ENCODE peak calls at places on chromosomes 11 and 22, in seven cellular contexts. Y, N, H, B, C, J and E are unnamed samples.

GRCh38 chr11:131481317-131481716 is 110.9 kb downstream of the NTM start:
- DNase-seq in Y (no peak), N (no peak), H (no peak), B (no peak), C (no peak), J (no peak), E (no peak)

GRCh38 chr11:102592634-102593581 is 32.2 kb downstream of the MMP20 start:
- DNase-seq in Y (no peak), N (no peak), H (peak), B (no peak), C (peak), J (no peak), E (no peak)

GRCh38 chr11:69903206-69903605 is 84.0 kb upstream of the FGF3 start:
- DNase-seq in Y (no peak), N (no peak), H (no peak), B (no peak), C (no peak), J (no peak), E (no peak)

GRCh38 chr11:81007046-81007445 is 1566.2 kb upstream of the TENM4 start:
- DNase-seq in Y (no peak), N (no peak), H (no peak), B (no peak), C (peak), J (no peak), E (no peak)

GRCh38 chr11:104163100-104164027 is 583 bp downstream of the PDGFD start:
- DNase-seq in Y (no peak), N (peak), H (no peak), B (no peak), C (no peak), J (no peak), E (no peak)

GRCh38 chr11:126060651-126061220 is 1.9 kb downstream of the CDON start:
- DNase-seq in Y (no peak), N (no peak), H (no peak), B (no peak), C (no peak), J (no peak), E (no peak)

GRCh38 chr11:22192642-22193347 is at the start of gene ANO5:
- DNase-seq in Y (no peak), N (peak), H (peak), B (no peak), C (no peak), J (peak), E (peak)

GRCh38 chr11:10503777-10504176 is 37.2 kb downstream of the RNF141 start:
- DNase-seq in Y (no peak), N (no peak), H (no peak), B (no peak), C (no peak), J (no peak), E (no peak)

GRCh38 chr11:10639350-10639749 is 54.2 kb downstream of the IRAG1 start:
- DNase-seq in Y (no peak), N (no peak), H (no peak), B (no peak), C (no peak), J (no peak), E (no peak)

GRCh38 chr11:88174627-88175003 is 628 bp downstream of the RAB38 start:
- DNase-seq in Y (no peak), N (peak), H (peak), B (peak), C (peak), J (peak), E (peak)

GRCh38 chr11:118691926-118692830 is 12.7 kb upstream of the TREH start:
- DNase-seq in Y (peak), N (no peak), H (no peak), B (peak), C (no peak), J (peak), E (no peak)

GRCh38 chr11:27679136-27680015 is 20.9 kb downstream of the BDNF start:
- DNase-seq in Y (no peak), N (no peak), H (no peak), B (no peak), C (no peak), J (no peak), E (no peak)

GRCh38 chr11:82733444-82734119 is at the start of gene FAM181B:
- DNase-seq in Y (no peak), N (peak), H (peak), B (no peak), C (no peak), J (peak), E (no peak)

GRCh38 chr11:113151502-113151901 is 162.9 kb upstream of the TTC12 start:
- DNase-seq in Y (no peak), N (no peak), H (no peak), B (no peak), C (no peak), J (no peak), E (no peak)

GRCh38 chr11:109145287-109145686 is 276.7 kb upstream of the C11orf87 start:
- DNase-seq in Y (no peak), N (no peak), H (no peak), B (no peak), C (no peak), J (no peak), E (no peak)

GRCh38 chr11:2109541-2110019 is 29.6 kb downstream of the IGF2 start:
- DNase-seq in Y (no peak), N (peak), H (no peak), B (no peak), C (no peak), J (no peak), E (no peak)

GRCh38 chr22:19723990-19724827 is 870 bp downstream of the GP1BB start:
- DNase-seq in Y (no peak), N (peak), H (peak), B (peak), C (no peak), J (peak), E (no peak)

GRCh38 chr22:27799334-27800249 is 2.0 kb downstream of the MN1 start:
- DNase-seq in Y (no peak), N (no peak), H (no peak), B (no peak), C (no peak), J (no peak), E (peak)

GRCh38 chr11:93407777-93408401 is 77.3 kb downstream of the DEUP1 start:
- DNase-seq in Y (no peak), N (no peak), H (no peak), B (no peak), C (peak), J (no peak), E (no peak)

GRCh38 chr11:72037554-72038311 is 39.0 kb downstream of the IL18BP start:
- DNase-seq in Y (no peak), N (no peak), H (no peak), B (no peak), C (no peak), J (peak), E (no peak)

GRCh38 chr11:22807855-22808558 is 21.6 kb downstream of the SVIP start:
- DNase-seq in Y (no peak), N (no peak), H (no peak), B (no peak), C (no peak), J (no peak), E (no peak)

GRCh38 chr22:41762980-41763779 is 37.3 kb upstream of the CCDC134 start:
- DNase-seq in Y (no peak), N (peak), H (peak), B (no peak), C (no peak), J (peak), E (no peak)

GRCh38 chr22:23285236-23285635 is 104.9 kb downstream of the BCR start:
- DNase-seq in Y (no peak), N (no peak), H (no peak), B (no peak), C (no peak), J (no peak), E (no peak)